ENCODE peak calls at places on chromosomes 12 and 14, in nine cellular contexts. Y, H, D, E, X, K, T, V and A are unnamed samples.

GRCh38 chr14:39107624-39108023 is 4.6 kb upstream of the SEC23A start:
- DNase-seq in X (peak; percentile 56), Y (peak; percentile 68), E (peak; percentile 6), T (no peak), H (no peak), D (no peak), V (peak; percentile 44), K (no peak), A (no peak)

GRCh38 chr12:32483499-32483898 is 84.1 kb downstream of the FGD4 start:
- DNase-seq in T (no peak), X (no peak), E (no peak), H (no peak), Y (no peak), V (no peak), D (no peak), K (no peak), A (no peak)

GRCh38 chr12:22334696-22335290 is at the start of gene ST8SIA1:
- DNase-seq in H (peak; percentile 52), T (peak; percentile 82), E (peak; percentile 28), V (no peak), K (peak; percentile 45), Y (peak; percentile 3), X (peak; percentile 52), D (peak; percentile 57), A (peak; percentile 60)

GRCh38 chr14:75570797-75571196 is 7.6 kb upstream of the FLVCR2 start:
- DNase-seq in K (no peak), V (no peak), D (no peak), H (no peak), E (no peak), X (no peak), T (no peak), Y (no peak), A (no peak)

GRCh38 chr14:103518416-103519042 is 4.1 kb downstream of the CKB start:
- DNase-seq in K (peak; percentile 44), E (peak; percentile 44), Y (no peak), H (peak; percentile 71), D (peak; percentile 67), V (no peak), X (peak; percentile 88), T (peak; percentile 92), A (peak; percentile 72)

GRCh38 chr12:111773801-111774551 is 7.2 kb downstream of the ALDH2 start:
- DNase-seq in K (no peak), H (peak; percentile 85), T (peak; percentile 94), D (no peak), X (peak; percentile 61), E (no peak), V (no peak), Y (peak; percentile 88), A (no peak)

GRCh38 chr12:24198936-24199644 is 249.6 kb upstream of the SOX5 start:
- DNase-seq in H (no peak), Y (no peak), X (no peak), E (no peak), D (no peak), K (no peak), T (no peak), V (no peak), A (no peak)

GRCh38 chr12:107379852-107380567 is 286.7 kb upstream of the CRY1 start:
- DNase-seq in K (no peak), H (no peak), T (no peak), V (no peak), Y (peak; percentile 96), D (no peak), E (peak; percentile 76), X (no peak), A (no peak)

GRCh38 chr12:98821849-98822248 is 176.8 kb downstream of the APAF1 start:
- DNase-seq in H (no peak), E (no peak), T (no peak), X (no peak), V (no peak), K (no peak), D (no peak), Y (no peak), A (no peak)

GRCh38 chr12:11812558-11813421 is 163.3 kb downstream of the ETV6 start:
- DNase-seq in E (peak; percentile 61), D (peak; percentile 46), H (peak; percentile 34), X (peak; percentile 44), Y (peak; percentile 92), T (no peak), V (peak; percentile 70), K (no peak), A (peak; percentile 15)

GRCh38 chr12:58529114-58529665 is 391.1 kb downstream of the LRIG3 start:
- DNase-seq in K (no peak), Y (no peak), H (no peak), T (no peak), D (no peak), V (no peak), E (peak; percentile 10), X (no peak), A (no peak)

GRCh38 chr12:57454566-57455373 is at the start of gene INHBE:
- DNase-seq in X (no peak), H (peak; percentile 64), Y (no peak), E (no peak), T (no peak), D (no peak), K (peak; percentile 97), V (no peak), A (peak; percentile 64)

GRCh38 chr14:55129086-55129427 is at the start of gene LGALS3:
- DNase-seq in K (no peak), V (no peak), T (peak; percentile 86), X (peak; percentile 92), H (peak; percentile 83), E (no peak), Y (peak; percentile 28), D (no peak), A (peak; percentile 27)

GRCh38 chr12:95789126-95790024 is 1.2 kb downstream of the NTN4 start:
- DNase-seq in V (no peak), T (no peak), H (peak; percentile 21), Y (no peak), E (peak; percentile 73), D (peak; percentile 16), K (no peak), X (no peak), A (no peak)

GRCh38 chr12:118984206-118984943 is 3.0 kb downstream of the SRRM4 start:
- DNase-seq in Y (no peak), D (no peak), H (no peak), V (no peak), T (no peak), E (no peak), X (no peak), K (peak; percentile 56), A (no peak)